ENCODE peak calls at places on chromosomes 3 and 15, in ten cellular contexts. V is NCI-H345; F is SJSA1; I is GM12892; M is Calu3; G is activated CD4-positive, alpha-beta T cell treated with anti-CD3 and anti-CD28 coated beads, Interleukin-2, amount 50 U/mL, for 1 hour; D is endothelial cell; W is left cardiac atrium; A is lower lobe of right lung; R is HFFc6. N is an unnamed sample.

GRCh38 chr3:7292362-7292761 is 431.4 kb downstream of the GRM7 start:
- DNase-seq in G (no peak), D (no peak), A (no peak), F (no peak), W (no peak), I (no peak), V (no peak), R (no peak), M (no peak), N (no peak)

GRCh38 chr3:45464336-45464809 is 76.0 kb downstream of the LARS2 start:
- DNase-seq in F (no peak), A (peak), R (no peak), V (no peak), M (no peak), I (no peak), D (peak), G (peak), W (peak), N (no peak)

GRCh38 chr3:14145670-14146380 is 21.0 kb downstream of the TMEM43 start:
- DNase-seq in V (no peak), F (no peak), G (no peak), R (no peak), A (no peak), M (no peak), W (no peak), I (no peak), D (no peak), N (no peak)

GRCh38 chr3:197484204-197484901 is 71.4 kb downstream of the BDH1 start:
- DNase-seq in M (no peak), W (no peak), D (no peak), A (no peak), R (no peak), I (no peak), V (no peak), F (no peak), G (no peak), N (no peak)

GRCh38 chr3:64072111-64072510 is 48.8 kb upstream of the PSMD6 start:
- DNase-seq in W (no peak), V (no peak), A (no peak), D (no peak), G (no peak), I (no peak), M (no peak), R (no peak), F (no peak), N (no peak)

GRCh38 chr15:30918366-30918765 is 14.7 kb downstream of the FAN1 start:
- DNase-seq in F (no peak), A (no peak), R (no peak), D (no peak), M (no peak), W (no peak), V (no peak), I (no peak), G (no peak), N (no peak)

GRCh38 chr15:59406446-59406845 is 31.5 kb upstream of the FAM81A start:
- DNase-seq in R (no peak), F (no peak), A (no peak), G (no peak), W (no peak), M (no peak), I (no peak), D (no peak), V (no peak), N (no peak)

GRCh38 chr3:140242818-140243276 is 307.9 kb downstream of the CLSTN2 start:
- DNase-seq in I (no peak), D (no peak), W (no peak), A (no peak), R (no peak), V (peak), F (no peak), G (no peak), M (no peak), N (no peak)

GRCh38 chr3:136667081-136667480 is 85.1 kb downstream of the STAG1 start:
- DNase-seq in I (no peak), V (no peak), G (no peak), R (no peak), F (peak), D (no peak), M (no peak), W (no peak), A (no peak), N (peak)

GRCh38 chr3:117052356-117052755 is 342.8 kb downstream of the TUSC7 start:
- DNase-seq in M (no peak), R (no peak), D (no peak), W (no peak), G (no peak), A (no peak), V (no peak), I (no peak), F (no peak), N (no peak)

GRCh38 chr3:69197922-69198540 is 75.6 kb upstream of the LMOD3 start:
- DNase-seq in I (no peak), A (no peak), G (peak), R (no peak), V (no peak), M (no peak), D (no peak), F (no peak), W (no peak), N (no peak)

GRCh38 chr15:75454471-75455418 is 3.3 kb upstream of the SIN3A start:
- DNase-seq in W (no peak), V (peak), D (peak), F (peak), R (peak), A (peak), I (peak), M (peak), G (peak), N (peak)

GRCh38 chr3:184474907-184475306 is 86.7 kb upstream of the EPHB3 start:
- DNase-seq in M (no peak), F (no peak), G (no peak), I (no peak), A (no peak), D (no peak), R (no peak), W (no peak), V (no peak), N (no peak)

GRCh38 chr3:171833775-171834460 is 9.2 kb upstream of the TMEM212 start:
- DNase-seq in A (no peak), W (no peak), V (no peak), R (peak), I (no peak), M (no peak), G (no peak), D (no peak), F (peak), N (no peak)

GRCh38 chr15:40543631-40544294 is 21.1 kb downstream of the CCDC32 start:
- DNase-seq in M (no peak), A (no peak), V (no peak), I (no peak), W (no peak), D (no peak), F (no peak), R (no peak), G (no peak), N (no peak)